ENCODE peak calls at places on chromosomes 12 and 14, in four cellular contexts. U is SK-N-SH, Q is HepG2, T is GM12878. B is an unnamed sample.
A peak's percentile ranks its signal among the peaks of the same experiment; 100 is the strongest.

GRCh38 chr14:92686763-92687427 is 61.5 kb downstream of the LGMN start:
- DNase-seq in U (peak; percentile 97), Q (no peak), T (no peak), B (peak; percentile 62)

GRCh38 chr12:132030367-132031038 is 80.8 kb downstream of the EP400 start:
- DNase-seq in U (no peak), Q (no peak), T (no peak), B (no peak)

GRCh38 chr14:95710106-95710505 is 3.8 kb downstream of the TCL1A start:
- DNase-seq in U (no peak), Q (no peak), T (no peak), B (no peak)

GRCh38 chr14:56821807-56822615 is 11.7 kb upstream of the OTX2 start:
- DNase-seq in U (no peak), Q (no peak), T (no peak), B (no peak)

GRCh38 chr12:64658892-64659481 is 48.7 kb downstream of the RASSF3 start:
- DNase-seq in U (no peak), Q (no peak), T (no peak), B (no peak)

GRCh38 chr14:85481471-85481870 is 48.5 kb upstream of the FLRT2 start:
- DNase-seq in U (no peak), Q (no peak), T (no peak), B (no peak)

GRCh38 chr12:70236990-70237389 is 6.2 kb upstream of the CNOT2 start:
- DNase-seq in U (no peak), Q (no peak), T (no peak), B (no peak)

GRCh38 chr12:107917912-107918800 is 143.7 kb downstream of the ASCL4 start:
- DNase-seq in U (peak; percentile 69), Q (peak; percentile 23), T (no peak), B (peak; percentile 42)

GRCh38 chr12:75585309-75585708 is 73.9 kb upstream of the KRR1 start:
- DNase-seq in U (no peak), Q (no peak), T (no peak), B (no peak)

GRCh38 chr14:56244138-56244789 is 126.1 kb downstream of the PELI2 start:
- DNase-seq in U (no peak), Q (no peak), T (no peak), B (no peak)

GRCh38 chr12:47867496-47867941 is 37.3 kb downstream of the VDR start:
- DNase-seq in U (no peak), Q (no peak), T (no peak), B (peak; percentile 74)

GRCh38 chr12:904010-904414 is 45.5 kb downstream of the RAD52 start:
- DNase-seq in U (peak; percentile 38), Q (no peak), T (no peak), B (no peak)

DNA sequence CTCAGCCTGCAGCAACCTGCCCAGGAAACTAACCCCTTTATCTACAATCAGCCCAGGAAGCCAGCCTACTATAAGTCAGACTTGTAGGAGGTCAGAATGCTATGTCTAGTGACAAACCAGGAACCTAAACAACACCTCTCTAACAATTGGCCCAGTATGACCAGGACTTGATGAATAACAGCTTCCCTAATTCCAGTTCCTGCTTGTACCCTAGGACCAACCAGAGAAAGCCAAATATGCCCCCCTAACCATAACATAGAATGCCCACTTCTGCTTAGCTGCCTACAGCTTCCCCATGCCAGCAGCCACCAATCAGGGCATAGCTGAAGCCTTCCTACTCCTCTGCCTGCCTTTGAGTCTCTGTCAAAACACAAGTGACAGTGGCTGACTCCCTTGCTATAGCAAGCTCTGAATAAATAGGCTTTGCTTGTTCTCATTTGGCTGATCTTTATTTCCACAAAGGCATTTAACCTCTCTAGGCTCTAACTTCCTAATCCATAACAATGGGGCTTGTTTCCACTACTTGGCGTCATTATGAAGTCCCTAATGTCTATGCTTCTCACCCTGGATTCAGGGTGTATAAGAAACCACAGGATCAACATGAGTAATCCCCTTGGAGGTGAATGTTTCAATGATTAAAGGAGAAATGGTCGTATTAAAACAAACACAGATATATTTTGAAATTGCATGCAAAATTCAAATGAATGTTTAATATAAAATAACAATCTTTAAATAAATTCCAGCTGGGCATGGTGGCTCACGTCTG is 220.2 kb downstream of the ANO6 start:
- DNase-seq in U (no peak), Q (no peak), T (no peak), B (no peak)
- TF ChIP-seq NFIC in U (no peak), Q (no peak), T (no peak), B (no peak)

GRCh38 chr14:99233222-99234035 is 38.6 kb downstream of the BCL11B start:
- DNase-seq in U (no peak), Q (no peak), T (no peak), B (no peak)

GRCh38 chr14:99230271-99231141 is 41.5 kb downstream of the BCL11B start:
- DNase-seq in U (no peak), Q (no peak), T (no peak), B (peak; percentile 9)

GRCh38 chr14:99231181-99231849 is 40.7 kb downstream of the BCL11B start:
- DNase-seq in U (no peak), Q (no peak), T (no peak), B (no peak)

GRCh38 chr14:99232406-99233214 is 39.4 kb downstream of the BCL11B start:
- DNase-seq in U (no peak), Q (no peak), T (no peak), B (no peak)

DNA sequence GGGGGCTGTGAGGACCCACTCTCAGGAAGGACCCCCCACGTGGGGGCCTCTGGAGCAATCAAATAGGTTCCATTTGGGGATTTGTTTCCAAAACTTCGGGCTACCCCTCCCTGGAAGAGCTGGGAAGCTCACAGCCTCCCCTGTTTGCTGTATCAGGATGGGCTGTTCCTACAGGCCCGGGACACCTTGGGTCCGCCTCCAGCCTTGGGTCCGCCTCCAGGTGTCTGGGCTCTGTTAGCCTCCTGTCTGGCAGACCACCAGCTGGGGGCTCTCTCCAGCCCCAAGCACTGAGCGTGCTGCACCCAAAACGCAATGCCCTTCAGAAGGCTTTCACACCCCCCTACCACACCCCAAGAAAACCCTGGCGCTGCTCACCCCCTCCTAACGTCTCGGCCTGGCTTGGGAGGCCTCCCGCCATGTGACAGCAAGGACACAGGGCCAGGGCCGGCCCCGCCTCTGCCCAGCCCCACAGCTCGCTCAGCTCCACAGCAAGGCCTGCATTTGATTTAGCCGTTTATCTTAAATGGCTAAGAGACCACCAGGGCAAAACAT is 40.1 kb downstream of the BCL11B start:
- DNase-seq in U (no peak), Q (no peak), T (no peak), B (no peak)
- TF ChIP-seq NFIC in U (no peak), Q (no peak), T (no peak), B (no peak)

DNA sequence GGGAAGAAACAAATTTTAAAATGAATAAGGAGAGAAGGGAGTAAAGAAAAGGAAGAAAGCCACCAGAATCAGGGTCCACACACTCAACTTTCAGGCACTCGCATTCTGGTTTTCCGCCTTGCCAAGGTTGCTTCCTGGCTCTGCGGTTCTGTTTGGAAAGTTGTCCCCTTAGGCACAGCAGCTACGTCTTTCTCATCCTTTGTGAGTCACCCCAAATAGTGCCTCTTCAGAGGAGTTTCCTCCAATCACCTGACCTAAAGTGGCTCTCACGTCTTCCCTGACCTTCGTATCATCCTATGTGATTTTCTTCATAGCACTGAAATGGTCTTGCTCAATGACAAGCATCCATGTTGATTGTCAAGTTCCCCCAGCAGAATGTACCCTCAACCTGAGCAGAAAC is 99.5 kb upstream of the TMCC3 start:
- DNase-seq in U (no peak), Q (no peak), T (no peak), B (no peak)
- TF ChIP-seq NFIC in U (no peak), Q (no peak), T (no peak), B (no peak)

DNA sequence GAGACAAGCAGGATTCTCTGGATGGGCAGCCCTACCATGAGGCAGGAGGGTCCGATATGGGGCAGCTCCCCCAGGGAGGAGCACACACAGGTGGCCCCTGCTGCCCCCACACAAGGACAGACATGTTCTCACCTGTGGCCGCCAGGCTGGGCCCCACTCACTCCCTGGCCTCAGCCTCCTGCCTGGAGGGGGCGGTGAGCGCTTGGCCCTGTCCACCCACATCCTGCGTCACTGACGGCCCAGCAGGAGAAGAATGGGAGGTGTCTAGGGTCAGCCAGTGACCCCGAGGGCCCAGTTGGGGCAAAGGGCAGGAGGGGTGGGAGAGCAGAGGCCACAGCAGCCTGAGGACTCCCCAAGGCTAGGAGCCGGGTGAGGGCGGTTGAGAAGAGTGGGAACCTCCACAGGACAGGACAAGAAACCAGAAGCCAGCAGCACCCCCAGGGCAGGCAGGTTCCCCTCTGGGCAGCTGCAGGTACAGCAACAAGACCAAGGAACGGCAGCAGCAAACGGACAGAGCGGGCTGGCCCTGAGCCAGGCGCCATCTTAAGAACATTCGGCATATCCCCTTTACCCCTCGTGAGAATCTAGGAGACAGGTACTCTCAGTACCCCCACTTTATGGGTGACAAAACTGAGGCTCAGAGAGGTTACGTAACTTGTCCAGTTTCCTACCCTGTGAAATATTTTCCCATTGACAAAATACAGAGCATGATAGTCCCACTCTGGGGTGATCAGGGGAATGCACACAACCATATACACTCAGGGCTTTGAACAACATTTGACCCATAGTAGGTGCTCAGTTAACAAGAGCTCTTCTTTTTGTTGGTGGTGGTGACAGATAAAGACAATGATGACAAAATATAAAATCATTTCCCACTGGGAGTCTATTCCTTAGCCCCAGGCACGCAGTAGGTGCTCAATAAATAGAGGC is 74.3 kb downstream of the NCOR2 start:
- DNase-seq in U (no peak), Q (no peak), T (no peak), B (peak; percentile 76)
- TF ChIP-seq NFIC in U (no peak), Q (no peak), T (no peak), B (peak; percentile 82)

GRCh38 chr14:36857136-36857535 is 195.5 kb downstream of the PAX9 start:
- DNase-seq in U (no peak), Q (no peak), T (no peak), B (no peak)

GRCh38 chr14:36859119-36859518 is 197.5 kb downstream of the PAX9 start:
- DNase-seq in U (no peak), Q (no peak), T (no peak), B (no peak)

GRCh38 chr14:36856095-36856878 is 194.6 kb downstream of the PAX9 start:
- DNase-seq in U (no peak), Q (peak; percentile 41), T (no peak), B (no peak)

GRCh38 chr14:36852853-36853634 is 191.4 kb downstream of the PAX9 start:
- DNase-seq in U (no peak), Q (no peak), T (no peak), B (no peak)

DNA sequence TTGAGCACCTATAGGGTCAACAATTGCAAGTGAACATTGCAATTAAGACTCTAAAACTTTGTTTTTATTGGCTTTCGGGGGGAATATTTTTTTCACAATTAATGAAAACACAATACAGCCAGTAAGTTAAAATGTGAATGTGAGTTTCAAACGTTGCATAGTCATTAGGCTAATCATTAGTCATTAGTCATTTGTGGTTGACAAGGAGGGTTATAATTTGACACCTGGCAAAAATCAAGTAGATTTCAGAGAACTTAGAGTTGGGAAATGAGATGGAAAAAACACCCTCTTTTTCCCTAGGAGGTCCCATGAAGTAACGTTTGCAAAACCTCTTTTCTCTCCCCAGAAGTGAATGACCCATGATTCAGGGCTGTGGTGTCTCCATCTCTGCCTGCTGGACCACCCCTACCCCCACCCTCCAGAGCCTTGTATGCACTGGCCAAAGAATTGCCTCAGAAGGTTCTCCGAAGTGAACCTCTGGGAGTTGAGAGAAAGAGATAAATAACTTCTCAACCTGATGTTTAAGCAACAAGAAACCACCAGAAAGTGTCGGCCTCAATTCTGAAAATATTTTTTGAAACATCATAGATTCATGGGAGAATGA is 196.3 kb downstream of the PAX9 start:
- DNase-seq in U (no peak), Q (no peak), T (no peak), B (no peak)
- TF ChIP-seq NFIC in U (no peak), Q (no peak), T (no peak), B (no peak)

DNA sequence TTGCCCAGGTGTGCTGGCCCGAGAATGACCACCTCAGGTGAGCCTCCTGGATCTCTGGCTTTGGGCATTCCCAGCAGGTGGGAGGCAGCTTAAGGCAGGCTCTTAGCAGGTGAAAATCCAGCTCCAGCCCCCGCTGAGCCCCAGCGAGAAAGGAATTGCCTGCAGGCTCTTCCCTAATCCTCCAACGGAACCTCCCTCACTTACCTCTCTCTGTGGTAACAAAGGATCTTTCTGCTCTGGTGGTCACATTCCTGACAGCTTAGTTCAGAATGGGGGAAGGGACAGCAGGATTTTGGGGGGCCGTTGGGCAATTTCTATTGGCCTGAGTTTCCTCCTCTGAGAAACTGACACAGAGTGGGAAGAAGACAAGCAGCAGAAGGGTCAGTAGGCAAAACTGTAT is 116.0 kb upstream of the LHX5 start:
- DNase-seq in U (no peak), Q (no peak), T (no peak), B (no peak)
- TF ChIP-seq NFIC in U (no peak), Q (no peak), T (no peak), B (no peak)